ENCODE peak calls at places on chromosomes 4 and X, in seven cellular contexts. L is GM12891, F is SK-N-SH, Z is HepG2, Y is GM12878, X is K562, H is H1. N is an unnamed sample.

GRCh38 chr4:129064717-129065116 is 28.6 kb downstream of the SCLT1 start:
- DNase-seq in L (no peak), F (no peak), Z (no peak), Y (no peak), X (no peak), H (no peak), N (no peak)

GRCh38 chrX:115264009-115264408 is 25.5 kb upstream of the LUZP4 start:
- DNase-seq in L (no peak), F (peak), Z (no peak), Y (no peak), X (no peak), H (no peak), N (no peak)

GRCh38 chrX:41596586-41596985 is 92.2 kb upstream of the GPR34 start:
- DNase-seq in L (peak), F (no peak), Z (no peak), Y (peak), X (no peak), H (no peak), N (peak)

GRCh38 chr4:5992171-5993062 is 25.8 kb downstream of the C4orf50 start:
- DNase-seq in L (no peak), F (no peak), Z (no peak), Y (no peak), X (no peak), H (no peak), N (no peak)

GRCh38 chr4:18538121-18538520 is 516.6 kb upstream of the LCORL start:
- DNase-seq in L (no peak), F (no peak), Z (no peak), Y (no peak), X (no peak), H (no peak), N (no peak)

GRCh38 chrX:57241967-57242366 is 44.5 kb upstream of the FAAH2 start:
- DNase-seq in L (no peak), F (no peak), Z (no peak), Y (no peak), X (no peak), H (no peak), N (no peak)

GRCh38 chrX:72021975-72022374 is 109.7 kb downstream of the RTL5 start:
- DNase-seq in L (no peak), F (no peak), Z (no peak), Y (no peak), X (peak), H (peak), N (no peak)

GRCh38 chrX:72245461-72246089 is 6.7 kb upstream of the ERCC6L start:
- DNase-seq in L (no peak), F (peak), Z (peak), Y (no peak), X (peak), H (peak), N (peak)

GRCh38 chr4:8101213-8101781 is 57.3 kb downstream of the ABLIM2 start:
- DNase-seq in L (no peak), F (no peak), Z (peak), Y (no peak), X (no peak), H (no peak), N (no peak)

GRCh38 chr4:184815046-184815877 is 10.5 kb downstream of the ACSL1 start:
- DNase-seq in L (no peak), F (peak), Z (peak), Y (peak), X (peak), H (no peak), N (peak)

GRCh38 chr4:158915683-158916241 is 146.9 kb downstream of the FNIP2 start:
- DNase-seq in L (no peak), F (no peak), Z (no peak), Y (no peak), X (no peak), H (no peak), N (no peak)

GRCh38 chr4:53461244-53461643 is 83.8 kb downstream of the FIP1L1 start:
- DNase-seq in L (no peak), F (no peak), Z (no peak), Y (no peak), X (no peak), H (no peak), N (no peak)

GRCh38 chr4:22466582-22466981 is 49.3 kb downstream of the ADGRA3 start:
- DNase-seq in L (no peak), F (no peak), Z (no peak), Y (no peak), X (no peak), H (no peak), N (no peak)

GRCh38 chr4:8267077-8267476 is 2.5 kb upstream of the HTRA3 start:
- DNase-seq in L (peak), F (peak), Z (peak), Y (no peak), X (peak), H (peak), N (peak)

GRCh38 chr4:141853091-141853734 is 216.8 kb downstream of the IL15 start:
- DNase-seq in L (no peak), F (no peak), Z (no peak), Y (no peak), X (no peak), H (no peak), N (no peak)
- TF ChIP-seq TAF1 in L (no peak), F (no peak), Z (no peak), Y (no peak), X (no peak), H (no peak), N (no peak)

GRCh38 chr4:41614519-41614918 is 76.6 kb downstream of the LIMCH1 start:
- DNase-seq in L (no peak), F (no peak), Z (no peak), Y (no peak), X (no peak), H (no peak), N (no peak)

GRCh38 chr4:41611124-41611838 is 73.3 kb downstream of the LIMCH1 start:
- DNase-seq in L (no peak), F (no peak), Z (no peak), Y (no peak), X (no peak), H (no peak), N (no peak)

GRCh38 chr4:41611881-41612871 is 74.2 kb downstream of the LIMCH1 start:
- DNase-seq in L (no peak), F (peak), Z (no peak), Y (no peak), X (no peak), H (no peak), N (no peak)

GRCh38 chr4:41613362-41613761 is 75.4 kb downstream of the LIMCH1 start:
- DNase-seq in L (no peak), F (no peak), Z (no peak), Y (no peak), X (no peak), H (no peak), N (no peak)

GRCh38 chr4:41613782-41614181 is 75.8 kb downstream of the LIMCH1 start:
- DNase-seq in L (no peak), F (no peak), Z (no peak), Y (no peak), X (no peak), H (no peak), N (no peak)
- TF ChIP-seq POLR2AphosphoS5 in L (no peak), F (no peak), Z (no peak), Y (no peak), X (no peak), H (no peak), N (no peak)

GRCh38 chr4:47899639-47900038 is 14.7 kb downstream of the NFXL1 start:
- DNase-seq in L (no peak), F (no peak), Z (no peak), Y (no peak), X (no peak), H (no peak), N (no peak)
- TF ChIP-seq TAF1 in L (no peak), F (no peak), Z (no peak), Y (no peak), X (no peak), H (no peak), N (no peak)

GRCh38 chrX:9745417-9746115 is 20.1 kb downstream of the GPR143 start:
- DNase-seq in L (no peak), F (no peak), Z (no peak), Y (no peak), X (no peak), H (no peak), N (no peak)
- TF ChIP-seq POLR2AphosphoS5 in L (no peak), F (no peak), Z (no peak), Y (no peak), X (no peak), H (no peak), N (no peak)

GRCh38 chrX:118637997-118638396 is 89.4 kb upstream of the IL13RA1 start:
- DNase-seq in L (no peak), F (no peak), Z (peak), Y (no peak), X (no peak), H (no peak), N (no peak)
- TF ChIP-seq TAF1 in L (no peak), F (no peak), Z (no peak), Y (no peak), X (no peak), H (no peak), N (no peak)

N was measured in GM12892.